ENCODE peak calls at places on chromosomes 13 and 19, in eight cellular contexts. G, U, E, C, A, M, Z and I are unnamed samples.

GRCh38 chr13:65744761-65745160 is 1485.4 kb downstream of the PCDH9 start:
- DNase-seq in G (no peak), U (no peak), E (no peak), C (no peak), A (peak), M (no peak), Z (no peak), I (peak)

GRCh38 chr19:37348060-37348459 is 22.8 kb upstream of the ZNF527 start:
- DNase-seq in G (no peak), U (no peak), E (no peak), C (no peak), A (no peak), M (no peak), Z (no peak), I (no peak)

GRCh38 chr19:55959996-55960675 is 12.5 kb downstream of the NLRP8 start:
- DNase-seq in G (no peak), U (no peak), E (no peak), C (no peak), A (no peak), M (no peak), Z (no peak), I (no peak)

GRCh38 chr13:49214917-49215376 is 5.2 kb upstream of the MLNR start:
- DNase-seq in G (peak), U (peak), E (no peak), C (no peak), A (no peak), M (peak), Z (peak), I (peak)

GRCh38 chr19:37227996-37228395 is 10.0 kb downstream of the ZNF383 start:
- DNase-seq in G (no peak), U (no peak), E (no peak), C (no peak), A (no peak), M (peak), Z (no peak), I (no peak)

GRCh38 chr19:49890349-49891311 is 6.1 kb downstream of the IL4I1 start:
- DNase-seq in G (no peak), U (no peak), E (no peak), C (peak), A (no peak), M (peak), Z (no peak), I (no peak)

GRCh38 chr19:39150807-39151206 is 25.2 kb downstream of the PAK4 start:
- DNase-seq in G (no peak), U (no peak), E (no peak), C (no peak), A (no peak), M (no peak), Z (no peak), I (no peak)

GRCh38 chr19:54646331-54646841 is 16.1 kb downstream of the LILRB1 start:
- DNase-seq in G (no peak), U (no peak), E (no peak), C (no peak), A (no peak), M (no peak), Z (no peak), I (no peak)

GRCh38 chr19:3060852-3061182 is 1.5 kb downstream of the TLE5 start:
- DNase-seq in G (no peak), U (no peak), E (no peak), C (no peak), A (no peak), M (no peak), Z (no peak), I (no peak)

GRCh38 chr13:25687622-25688225 is 315.9 kb downstream of the ATP8A2 start:
- DNase-seq in G (no peak), U (no peak), E (no peak), C (no peak), A (peak), M (no peak), Z (no peak), I (no peak)